ENCODE peak calls at places on chromosomes 12 and 14, in four cellular contexts. M, Z, F and D are unnamed samples.
A peak's percentile ranks its signal among the peaks of the same experiment; 100 is the strongest.

GRCh38 chr14:68401855-68402254 is 391.0 kb downstream of the ZFP36L1 start:
- DNase-seq in Z (no peak), M (no peak), F (no peak), D (no peak)

GRCh38 chr12:107512391-107512790 is 173.2 kb upstream of the PWP1 start:
- DNase-seq in F (no peak), M (no peak), Z (no peak), D (no peak)

GRCh38 chr14:96121660-96122395 is 82.7 kb downstream of the C14orf132 start:
- DNase-seq in M (no peak), Z (no peak), F (no peak), D (no peak)

GRCh38 chr14:103141117-103141796 is 18.0 kb downstream of the TNFAIP2 start:
- DNase-seq in Z (peak; percentile 52), M (peak; percentile 29), F (peak; percentile 81), D (no peak)

GRCh38 chr12:128971802-128972201 is 118.5 kb downstream of the GLT1D1 start:
- DNase-seq in M (no peak), Z (peak; percentile 96), F (no peak), D (no peak)

GRCh38 chr12:56099787-56100186 is 4.6 kb upstream of the PA2G4 start:
- DNase-seq in F (no peak), Z (no peak), M (no peak), D (no peak)

GRCh38 chr12:6369916-6370575 is 5.3 kb downstream of the SCNN1A start:
- DNase-seq in M (no peak), F (no peak), Z (peak; percentile 26), D (no peak)

GRCh38 chr12:89756638-89757321 is 48.1 kb upstream of the ATP2B1 start:
- DNase-seq in M (peak; percentile 37), F (peak; percentile 26), Z (peak; percentile 85), D (peak; percentile 98)

GRCh38 chr12:91854725-91855124 is 290.9 kb downstream of the BTG1 start:
- DNase-seq in Z (no peak), M (no peak), F (no peak), D (no peak)

GRCh38 chr12:57147641-57147944 is 174 bp upstream of the LRP1-AS start:
- DNase-seq in F (no peak), M (no peak), Z (no peak), D (no peak)

GRCh38 chr12:76645934-76646333 is 86.4 kb upstream of the OSBPL8 start:
- DNase-seq in M (no peak), Z (no peak), F (no peak), D (no peak)

GRCh38 chr14:94644102-94644535 is 31.9 kb downstream of the SERPINA3 start:
- DNase-seq in M (no peak), Z (no peak), F (no peak), D (no peak)

GRCh38 chr12:50201987-50202521 is 34.9 kb upstream of the CERS5 start:
- DNase-seq in F (peak; percentile 51), M (no peak), Z (peak; percentile 75), D (peak; percentile 95)

GRCh38 chr12:11067514-11067913 is 5.4 kb upstream of the TAS2R46 start:
- DNase-seq in F (no peak), M (no peak), Z (no peak), D (no peak)

GRCh38 chr14:68730811-68731425 is 61.9 kb downstream of the ZFP36L1 start:
- DNase-seq in F (no peak), Z (no peak), M (no peak), D (no peak)

GRCh38 chr12:122128481-122128880 is 45.5 kb downstream of the IL31 start:
- DNase-seq in F (no peak), M (no peak), Z (no peak), D (no peak)